ENCODE peak calls at places on chromosomes 16 and 17, in four cellular contexts. I is psoas muscle, Y is heart right ventricle, L is transverse colon. U is an unnamed sample. For H3K36me3, the result is how much of the 10 kb centered on the place peaks cover.

GRCh38 chr17:34580685-34581445 is 1.5 kb downstream of the TMEM132E start:
- DNase-seq in I (no peak), Y (no peak), L (no peak), U (no peak)

GRCh38 chr16:6682142-6682811 is 650.4 kb upstream of the RBFOX1 start:
- DNase-seq in I (no peak), Y (no peak), L (peak), U (peak)

GRCh38 chr17:38428643-38429371 is 543 bp downstream of the ARHGAP23 start:
- DNase-seq in I (peak), Y (peak), L (peak), U (peak)

GRCh38 chr16:62058412-62058811 is 22.2 kb upstream of the CDH8 start:
- DNase-seq in I (no peak), Y (no peak), L (no peak), U (no peak)

GRCh38 chr17:81237591-81238489 is 1.0 kb downstream of the TEPSIN start:
- DNase-seq in I (no peak), Y (no peak), L (no peak), U (no peak)

GRCh38 chr17:82060614-82061013 is 5.0 kb downstream of the DUS1L start:
- DNase-seq in I (peak), Y (no peak), L (no peak), U (no peak)

GRCh38 chr17:78615631-78616030 is 38.4 kb upstream of the DNAH17 start:
- DNase-seq in I (no peak), Y (no peak), L (no peak), U (no peak)

GRCh38 chr17:73369126-73369525 is 57.3 kb upstream of the CDC42EP4 start:
- DNase-seq in I (no peak), Y (no peak), L (no peak), U (no peak)

GRCh38 chr17:18093616-18094408 is 6.1 kb downstream of the DRG2 start:
- DNase-seq in I (peak), Y (peak), L (no peak), U (no peak)

GRCh38 chr17:32335647-32336046 is 6.3 kb downstream of the C17orf75 start:
- DNase-seq in I (no peak), Y (no peak), L (no peak), U (no peak)

GRCh38 chr17:72270530-72270929 is 149.7 kb downstream of the SOX9 start:
- DNase-seq in I (peak), Y (peak), L (no peak), U (no peak)

DNA sequence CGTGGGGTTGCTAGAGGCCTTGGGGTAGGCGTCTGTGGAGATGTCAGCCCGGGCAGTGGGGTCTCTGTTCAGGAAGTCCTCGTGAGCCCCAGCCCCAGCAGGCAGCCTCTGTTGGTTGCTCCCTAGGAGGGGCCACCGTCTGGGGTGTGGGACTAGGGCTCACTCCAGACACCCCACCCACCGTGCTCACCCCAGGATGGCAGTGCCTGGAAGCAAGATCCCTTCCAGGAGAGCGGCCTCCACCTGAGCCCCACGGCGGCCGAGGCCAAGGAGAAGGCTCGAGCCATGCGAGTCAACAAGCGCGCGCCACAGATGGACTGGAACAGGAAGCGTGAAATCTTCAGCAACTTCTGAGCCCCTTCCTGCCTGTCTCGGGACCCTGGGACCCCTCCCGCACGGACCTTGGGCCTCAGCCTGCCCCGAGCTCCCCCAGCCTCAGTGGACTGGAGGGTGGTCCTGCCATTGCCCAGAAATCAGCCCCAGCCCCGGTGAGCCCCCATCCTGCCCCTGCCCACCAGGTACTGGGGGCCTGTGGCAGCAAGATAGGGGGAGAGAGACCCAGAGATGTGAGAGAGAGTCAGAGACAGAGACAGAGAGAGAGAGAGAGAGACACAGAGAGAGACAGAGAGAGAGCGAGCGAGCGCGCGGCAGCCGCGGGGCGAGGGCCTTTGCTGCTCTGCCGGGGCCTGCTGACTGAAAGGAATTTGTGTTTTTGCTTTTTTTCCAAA is 9.8 kb downstream of the NTHL1 start:
- DNase-seq in I (no peak), Y (no peak), L (no peak), U (no peak)
- H3K36me3 ChIP-seq in I (under half), Y (under half), L (under half), U (under half)

GRCh38 chr16:86476956-86477530 is 33.3 kb upstream of the FOXF1 start:
- DNase-seq in I (no peak), Y (peak), L (no peak), U (no peak)
- H3K36me3 ChIP-seq in I (under half), Y (under half), L (under half), U (under half)

GRCh38 chr17:46163929-46164594 is 29.2 kb downstream of the KANSL1 start:
- DNase-seq in I (no peak), Y (no peak), L (no peak), U (no peak)

GRCh38 chr17:46167826-46168569 is 25.2 kb downstream of the KANSL1 start:
- DNase-seq in I (no peak), Y (no peak), L (no peak), U (no peak)

GRCh38 chr17:46169913-46170312 is 23.3 kb downstream of the KANSL1 start:
- DNase-seq in I (no peak), Y (no peak), L (no peak), U (no peak)

GRCh38 chr17:46166692-46167249 is 26.5 kb downstream of the KANSL1 start:
- DNase-seq in I (no peak), Y (no peak), L (no peak), U (no peak)

DNA sequence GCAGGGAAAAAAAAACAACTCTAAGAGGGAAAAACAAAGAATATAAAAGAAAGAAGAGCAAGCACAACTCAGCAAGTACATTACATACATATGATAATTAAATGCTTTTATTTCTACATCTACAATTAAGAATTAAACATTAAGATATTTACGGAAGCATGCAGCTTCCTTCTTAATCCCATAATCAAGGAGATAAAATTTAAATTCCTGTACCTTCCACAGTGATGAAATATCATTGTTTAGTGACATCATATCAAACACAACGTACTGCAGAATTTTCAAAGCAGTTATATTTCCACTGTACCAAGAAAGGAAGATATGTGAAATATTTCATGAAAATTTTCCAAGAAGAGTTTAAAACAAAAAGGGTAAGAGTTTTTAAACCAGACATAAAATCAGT is 26.0 kb downstream of the KANSL1 start:
- DNase-seq in I (no peak), Y (no peak), L (no peak), U (no peak)
- H3K36me3 ChIP-seq in I (under half), Y (under half), L (under half), U (under half)

DNA sequence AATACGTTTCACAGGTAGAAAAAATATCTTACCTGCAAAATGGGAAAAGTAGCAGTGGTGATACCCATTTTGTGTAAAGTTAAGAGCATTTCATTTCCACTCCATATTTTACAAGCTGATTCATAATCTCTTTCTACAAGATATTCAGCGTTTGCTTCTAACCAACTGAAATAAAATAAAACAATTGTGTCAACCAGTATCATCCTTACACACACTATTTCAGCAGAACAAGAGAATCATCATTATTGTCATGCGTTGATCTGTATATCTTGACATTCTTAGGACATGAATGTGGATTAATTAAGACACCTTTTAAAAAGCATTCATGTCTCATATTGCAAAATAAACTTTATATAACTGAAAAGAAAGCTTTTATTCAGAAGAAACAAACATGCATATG is 69.8 kb downstream of the BRIP1 start:
- DNase-seq in I (no peak), Y (no peak), L (no peak), U (no peak)
- H3K36me3 ChIP-seq in I (under half), Y (under half), L (under half), U (under half)

DNA sequence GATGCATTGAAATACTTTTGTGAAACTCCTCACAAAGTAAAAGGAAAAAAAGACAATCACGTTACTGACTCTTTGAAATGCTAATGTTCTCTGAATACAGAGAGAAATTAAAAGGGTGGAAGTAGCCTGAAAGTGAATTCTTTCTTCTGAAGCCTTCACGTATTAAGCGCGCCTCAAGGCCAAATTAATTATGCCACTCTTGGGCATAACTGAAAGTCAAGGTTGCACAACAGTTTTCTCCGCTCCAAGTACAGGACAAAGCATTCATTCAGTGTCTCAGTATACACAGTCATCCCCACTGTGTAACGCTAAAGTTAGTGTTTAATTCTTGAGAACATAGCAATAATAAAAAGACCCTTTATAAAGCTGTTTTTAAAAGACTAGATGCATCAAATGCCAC is 21.5 kb downstream of the PARN start:
- DNase-seq in I (no peak), Y (no peak), L (no peak), U (no peak)
- H3K36me3 ChIP-seq in I (under half), Y (half or more), L (half or more), U (under half)

GRCh38 chr17:49755681-49756283 is 8.1 kb downstream of the FAM117A start:
- DNase-seq in I (no peak), Y (no peak), L (no peak), U (no peak)
- H3K36me3 ChIP-seq in I (under half), Y (under half), L (under half), U (under half)

GRCh38 chr17:62058611-62059010 is 6.5 kb downstream of the MED13 start:
- DNase-seq in I (no peak), Y (no peak), L (no peak), U (no peak)

GRCh38 chr17:62062313-62062712 is 2.8 kb downstream of the MED13 start:
- DNase-seq in I (no peak), Y (no peak), L (no peak), U (no peak)

GRCh38 chr17:62052765-62053338 is 12.2 kb downstream of the MED13 start:
- DNase-seq in I (no peak), Y (no peak), L (no peak), U (peak)

GRCh38 chr17:62059394-62059793 is 5.7 kb downstream of the MED13 start:
- DNase-seq in I (no peak), Y (no peak), L (no peak), U (no peak)

DNA sequence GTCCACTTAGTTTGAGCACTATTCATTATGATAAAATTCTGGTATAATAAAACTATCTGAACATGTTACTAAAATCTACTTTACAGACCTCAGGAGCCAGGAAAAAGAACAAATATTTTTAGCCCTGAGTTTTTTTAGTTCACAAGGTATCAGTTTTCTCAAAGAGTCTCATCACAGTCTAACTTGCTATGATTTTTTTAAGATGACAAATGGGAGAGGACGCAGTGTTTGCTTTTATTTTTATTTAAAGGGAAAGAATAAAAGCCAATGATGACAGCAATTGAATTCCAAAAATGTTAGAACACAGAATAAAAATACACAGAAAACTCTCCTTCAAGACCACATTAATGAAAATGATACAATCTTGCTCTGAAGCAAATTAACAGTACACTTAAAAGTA is 7.4 kb downstream of the MED13 start:
- DNase-seq in I (no peak), Y (no peak), L (no peak), U (no peak)
- H3K36me3 ChIP-seq in I (under half), Y (half or more), L (under half), U (under half)